ENCODE peak calls at places on chromosomes 6 and 20, in five cellular contexts. One of them, this sample, is unnamed.

GRCh38 chr6:27157461-27158315 is 89.8 kb upstream of the PRSS16 start:
- DNase-seq in psoas muscle: peak; percentile 57
- DNase-seq in neural progenitor cell: peak; percentile 79
- DNase-seq in stomach: peak; percentile 59
- DNase-seq in cardiac muscle cell: peak; percentile 70
- DNase-seq in this sample: peak; percentile 85

GRCh38 chr20:25057234-25058050 is 497 bp downstream of the ACSS1 start:
- DNase-seq in psoas muscle: peak; percentile 74
- DNase-seq in neural progenitor cell: peak; percentile 71
- DNase-seq in stomach: peak; percentile 86
- DNase-seq in cardiac muscle cell: peak; percentile 55
- DNase-seq in this sample: peak; percentile 90

GRCh38 chr20:57003012-57003411 is 263.4 kb downstream of the BMP7 start:
- DNase-seq in psoas muscle: no peak
- DNase-seq in neural progenitor cell: no peak
- DNase-seq in stomach: no peak
- DNase-seq in cardiac muscle cell: no peak
- DNase-seq in this sample: no peak

GRCh38 chr6:118588626-118589025 is 40.5 kb downstream of the PLN start:
- DNase-seq in psoas muscle: no peak
- DNase-seq in neural progenitor cell: no peak
- DNase-seq in stomach: no peak
- DNase-seq in cardiac muscle cell: peak; percentile 46
- DNase-seq in this sample: no peak

GRCh38 chr20:5914859-5915258 is 35.5 kb downstream of the TRMT6 start:
- DNase-seq in psoas muscle: no peak
- DNase-seq in neural progenitor cell: no peak
- DNase-seq in stomach: no peak
- DNase-seq in cardiac muscle cell: no peak
- DNase-seq in this sample: no peak

GRCh38 chr6:130752292-130752691 is 74.9 kb upstream of the SMLR1 start:
- DNase-seq in psoas muscle: no peak
- DNase-seq in neural progenitor cell: no peak
- DNase-seq in stomach: no peak
- DNase-seq in cardiac muscle cell: no peak
- DNase-seq in this sample: no peak

GRCh38 chr6:51855310-51856082 is 231.9 kb downstream of the PKHD1 start:
- DNase-seq in psoas muscle: no peak
- DNase-seq in neural progenitor cell: peak; percentile 93
- DNase-seq in stomach: no peak
- DNase-seq in cardiac muscle cell: peak; percentile 63
- DNase-seq in this sample: no peak

GRCh38 chr6:7262037-7262461 is 51.0 kb downstream of the SSR1 start:
- DNase-seq in psoas muscle: no peak
- DNase-seq in neural progenitor cell: no peak
- DNase-seq in stomach: no peak
- DNase-seq in cardiac muscle cell: no peak
- DNase-seq in this sample: peak; percentile 62

GRCh38 chr6:138944412-138944811 is 43.6 kb downstream of the REPS1 start:
- DNase-seq in psoas muscle: no peak
- DNase-seq in neural progenitor cell: no peak
- DNase-seq in stomach: no peak
- DNase-seq in cardiac muscle cell: peak; percentile 67
- DNase-seq in this sample: no peak

GRCh38 chr20:9286501-9286900 is 217.6 kb downstream of the PLCB4 start:
- DNase-seq in psoas muscle: no peak
- DNase-seq in neural progenitor cell: no peak
- DNase-seq in stomach: no peak
- DNase-seq in cardiac muscle cell: no peak
- DNase-seq in this sample: no peak

GRCh38 chr6:3569817-3570216 is 113.0 kb upstream of the SLC22A23 start:
- DNase-seq in psoas muscle: no peak
- DNase-seq in neural progenitor cell: no peak
- DNase-seq in stomach: no peak
- DNase-seq in cardiac muscle cell: no peak
- DNase-seq in this sample: no peak

GRCh38 chr20:59680852-59681251 is 76.5 kb downstream of the PHACTR3 start:
- DNase-seq in psoas muscle: no peak
- DNase-seq in neural progenitor cell: no peak
- DNase-seq in stomach: no peak
- DNase-seq in cardiac muscle cell: no peak
- DNase-seq in this sample: no peak

GRCh38 chr20:38915355-38915754 is 10.9 kb upstream of the FAM83D start:
- DNase-seq in psoas muscle: no peak
- DNase-seq in neural progenitor cell: no peak
- DNase-seq in stomach: no peak
- DNase-seq in cardiac muscle cell: no peak
- DNase-seq in this sample: no peak

GRCh38 chr6:49713346-49713745 is at the start of gene CRISP2:
- DNase-seq in psoas muscle: no peak
- DNase-seq in neural progenitor cell: no peak
- DNase-seq in stomach: no peak
- DNase-seq in cardiac muscle cell: no peak
- DNase-seq in this sample: no peak

GRCh38 chr6:144594571-144594970 is 309.4 kb downstream of the UTRN start:
- DNase-seq in psoas muscle: no peak
- DNase-seq in neural progenitor cell: no peak
- DNase-seq in stomach: no peak
- DNase-seq in cardiac muscle cell: no peak
- DNase-seq in this sample: no peak

GRCh38 chr6:33886673-33887144 is 82.9 kb upstream of the MLN start:
- DNase-seq in psoas muscle: peak; percentile 63
- DNase-seq in neural progenitor cell: no peak
- DNase-seq in stomach: no peak
- DNase-seq in cardiac muscle cell: peak; percentile 97
- DNase-seq in this sample: peak; percentile 83

GRCh38 chr20:16939051-16939450 is 190.9 kb downstream of the OTOR start:
- DNase-seq in psoas muscle: no peak
- DNase-seq in neural progenitor cell: no peak
- DNase-seq in stomach: no peak
- DNase-seq in cardiac muscle cell: no peak
- DNase-seq in this sample: no peak

GRCh38 chr20:36305602-36306556 is at the start of gene DLGAP4:
- DNase-seq in psoas muscle: no peak
- DNase-seq in neural progenitor cell: peak; percentile 85
- DNase-seq in stomach: peak; percentile 17
- DNase-seq in cardiac muscle cell: no peak
- DNase-seq in this sample: peak; percentile 45

GRCh38 chr6:25614052-25614451 is 38.0 kb upstream of the SCGN start:
- DNase-seq in psoas muscle: no peak
- DNase-seq in neural progenitor cell: peak; percentile 18
- DNase-seq in stomach: no peak
- DNase-seq in cardiac muscle cell: no peak
- DNase-seq in this sample: no peak

GRCh38 chr6:53503060-53503459 is 41.8 kb downstream of the GCLC start:
- DNase-seq in psoas muscle: no peak
- DNase-seq in neural progenitor cell: no peak
- DNase-seq in stomach: no peak
- DNase-seq in cardiac muscle cell: no peak
- DNase-seq in this sample: no peak

GRCh38 chr6:107666084-107666981 is 157.8 kb downstream of the SCML4 start:
- DNase-seq in psoas muscle: no peak
- DNase-seq in neural progenitor cell: no peak
- DNase-seq in stomach: no peak
- DNase-seq in cardiac muscle cell: peak; percentile 49
- DNase-seq in this sample: no peak

DNA sequence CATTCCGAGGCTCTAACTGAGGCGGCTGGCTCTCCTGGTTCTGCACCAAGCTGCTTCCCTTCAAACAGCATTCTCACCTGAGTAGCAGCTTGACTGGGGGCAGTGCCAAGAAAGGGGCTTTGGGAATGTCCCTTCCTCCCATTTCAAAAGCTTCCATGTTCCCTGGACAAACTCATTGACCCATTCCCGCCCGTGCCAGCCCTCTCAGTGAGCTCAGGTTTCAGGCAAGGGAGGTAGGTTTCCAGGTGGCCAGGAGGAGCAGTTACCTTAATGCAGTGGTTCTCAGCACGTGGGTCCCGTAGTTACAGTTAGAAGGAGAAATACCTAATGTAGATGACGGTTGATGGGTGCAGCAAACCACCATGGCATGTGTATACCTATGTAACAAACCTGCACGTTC is 135.2 kb downstream of the ELOVL4 start:
- DNase-seq in psoas muscle: no peak
- DNase-seq in neural progenitor cell: no peak
- DNase-seq in stomach: no peak
- DNase-seq in cardiac muscle cell: no peak
- DNase-seq in this sample: no peak
- TF ChIP-seq CTCF in psoas muscle: no peak
- TF ChIP-seq CTCF in neural progenitor cell: no peak
- TF ChIP-seq CTCF in stomach: no peak
- TF ChIP-seq CTCF in cardiac muscle cell: no peak
- TF ChIP-seq CTCF in this sample: no peak

DNA sequence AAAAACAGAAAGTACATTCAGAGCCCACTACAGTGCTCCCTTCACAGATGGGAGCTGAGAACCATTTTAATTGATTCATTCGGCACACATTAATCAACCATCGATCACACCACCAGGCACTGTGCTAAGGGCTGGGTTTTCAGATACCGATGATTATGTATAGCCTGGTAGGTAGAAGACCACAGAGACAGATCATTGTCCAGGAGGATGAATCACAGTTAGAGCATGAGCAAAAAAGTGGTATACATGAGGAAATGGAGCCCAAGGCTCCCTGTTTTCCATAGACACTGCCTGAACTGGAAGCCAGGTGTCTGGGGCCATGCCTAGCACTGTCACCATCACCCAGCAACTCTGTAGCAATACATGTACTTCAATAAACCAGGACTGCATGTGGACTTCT is 9.0 kb upstream of the PRDM1 start:
- DNase-seq in psoas muscle: no peak
- DNase-seq in neural progenitor cell: no peak
- DNase-seq in stomach: no peak
- DNase-seq in cardiac muscle cell: no peak
- DNase-seq in this sample: no peak
- H3K27ac ChIP-seq in psoas muscle: no peak overlapping the region
- H3K27ac ChIP-seq in neural progenitor cell: no peak overlapping the region
- H3K27ac ChIP-seq in stomach: no peak overlapping the region
- H3K27ac ChIP-seq in cardiac muscle cell: no peak overlapping the region
- H3K27ac ChIP-seq in this sample: no peak overlapping the region

DNA sequence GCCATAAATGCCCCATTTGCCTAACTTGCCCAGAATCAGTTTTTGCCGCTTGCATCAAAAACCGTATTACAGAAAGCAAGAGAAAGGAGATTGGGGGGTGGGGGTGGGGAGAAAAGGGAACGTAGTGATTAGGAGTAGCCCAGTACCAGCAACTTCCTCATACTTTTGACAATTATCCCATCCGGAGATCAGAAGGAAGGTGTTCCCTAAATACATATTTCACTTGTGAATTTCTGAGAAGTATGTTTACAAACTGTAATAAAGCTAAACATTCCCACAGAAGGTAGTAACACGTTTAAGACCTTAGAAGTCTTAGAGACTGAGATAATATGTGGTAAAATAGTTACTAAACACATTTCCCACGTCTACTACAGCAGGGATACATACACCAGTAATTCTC is 14.5 kb downstream of the PREP start:
- DNase-seq in psoas muscle: no peak
- DNase-seq in neural progenitor cell: no peak
- DNase-seq in stomach: no peak
- DNase-seq in cardiac muscle cell: no peak
- DNase-seq in this sample: no peak
- H3K4me1 ChIP-seq in psoas muscle: peaks cover 16% of the 10 kb centered on the region
- H3K4me1 ChIP-seq in neural progenitor cell: peaks cover 29% of the 10 kb centered on the region
- H3K4me1 ChIP-seq in stomach: peaks cover 3% of the 10 kb centered on the region
- H3K4me1 ChIP-seq in cardiac muscle cell: no peaks in the 10 kb centered on the region
- H3K4me1 ChIP-seq in this sample: no peaks in the 10 kb centered on the region

GRCh38 chr6:157982580-157983438 is 1.1 kb downstream of the SYNJ2 start:
- DNase-seq in psoas muscle: no peak
- DNase-seq in neural progenitor cell: peak; percentile 39
- DNase-seq in stomach: no peak
- DNase-seq in cardiac muscle cell: peak; percentile 61
- DNase-seq in this sample: peak; percentile 64

GRCh38 chr6:157981132-157981394 is 600 bp upstream of the SYNJ2 start:
- DNase-seq in psoas muscle: no peak
- DNase-seq in neural progenitor cell: no peak
- DNase-seq in stomach: no peak
- DNase-seq in cardiac muscle cell: no peak
- DNase-seq in this sample: peak; percentile 72

GRCh38 chr6:157982297-157982579 is 575 bp downstream of the SYNJ2 start:
- DNase-seq in psoas muscle: peak; percentile 44
- DNase-seq in neural progenitor cell: peak; percentile 74
- DNase-seq in stomach: peak; percentile 71
- DNase-seq in cardiac muscle cell: peak; percentile 48
- DNase-seq in this sample: peak; percentile 73

GRCh38 chr6:157981395-157982296 is at the start of gene SYNJ2:
- DNase-seq in psoas muscle: peak; percentile 77
- DNase-seq in neural progenitor cell: peak; percentile 89
- DNase-seq in stomach: peak; percentile 88
- DNase-seq in cardiac muscle cell: peak; percentile 94
- DNase-seq in this sample: peak; percentile 91

GRCh38 chr6:157980288-157981131 is 1.2 kb upstream of the SYNJ2 start:
- DNase-seq in psoas muscle: no peak
- DNase-seq in neural progenitor cell: no peak
- DNase-seq in stomach: no peak
- DNase-seq in cardiac muscle cell: no peak
- DNase-seq in this sample: peak; percentile 63
- TF ChIP-seq CTCF in psoas muscle: no peak
- TF ChIP-seq CTCF in neural progenitor cell: no peak
- TF ChIP-seq CTCF in stomach: no peak
- TF ChIP-seq CTCF in cardiac muscle cell: no peak
- TF ChIP-seq CTCF in this sample: no peak

DNA sequence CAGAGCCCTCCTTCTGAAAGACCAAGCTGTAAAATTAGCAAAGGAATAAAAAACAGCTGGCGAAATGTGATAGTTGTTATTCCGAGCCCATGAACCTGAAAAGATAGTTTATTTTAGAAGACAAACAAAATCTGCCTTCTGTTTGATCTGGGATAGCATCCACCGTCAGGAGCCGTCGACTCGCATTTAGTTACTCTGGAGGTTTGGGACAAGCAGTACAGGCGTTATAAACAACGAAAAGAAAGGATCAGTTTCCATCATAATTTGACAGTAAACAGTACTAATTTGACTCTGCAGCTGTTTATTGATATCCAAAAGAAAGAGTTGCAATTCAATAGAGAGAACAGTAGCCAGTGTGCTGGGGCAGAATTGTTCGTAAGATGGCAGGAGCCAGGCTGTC is 161.3 kb downstream of the CLIC5 start:
- DNase-seq in psoas muscle: no peak
- DNase-seq in neural progenitor cell: no peak
- DNase-seq in stomach: no peak
- DNase-seq in cardiac muscle cell: no peak
- DNase-seq in this sample: no peak
- H3K27ac ChIP-seq in psoas muscle: no peak overlapping the region
- H3K27ac ChIP-seq in neural progenitor cell: no peak overlapping the region
- H3K27ac ChIP-seq in stomach: no peak overlapping the region
- H3K27ac ChIP-seq in cardiac muscle cell: no peak overlapping the region
- H3K27ac ChIP-seq in this sample: peak overlapping the region; percentile 4